ENCODE peak calls at places on chromosomes 2 and 18, in six cellular contexts. R is cardiac fibroblast, N is choroid plexus epithelial cell, S is AG10803, H is HFF-Myc, W is A673. P is an unnamed sample.

GRCh38 chr2:64979744-64980143 is 9.5 kb upstream of the SLC1A4 start:
- DNase-seq in N (no peak), W (no peak), S (no peak), R (no peak), H (no peak), P (peak)

GRCh38 chr2:192228685-192229084 is 34.0 kb upstream of the TMEFF2 start:
- DNase-seq in W (no peak), H (no peak), S (no peak), N (no peak), R (no peak), P (no peak)

GRCh38 chr18:9429662-9429993 is 45.7 kb upstream of the RALBP1 start:
- DNase-seq in H (no peak), R (peak), N (no peak), S (peak), W (no peak), P (no peak)

GRCh38 chr2:26534098-26534864 is 56.4 kb upstream of the OTOF start:
- DNase-seq in N (no peak), H (no peak), R (no peak), S (no peak), W (no peak), P (no peak)

GRCh38 chr2:43518182-43518581 is 77.7 kb downstream of the THADA start:
- DNase-seq in R (peak), N (peak), S (peak), H (no peak), W (no peak), P (no peak)

GRCh38 chr18:59357928-59358327 is 1.1 kb downstream of the LMAN1 start:
- DNase-seq in H (no peak), S (peak), R (peak), W (no peak), N (peak), P (peak)

GRCh38 chr2:11375025-11375688 is 30.7 kb upstream of the ROCK2 start:
- DNase-seq in S (no peak), R (no peak), W (no peak), N (no peak), H (no peak), P (no peak)

GRCh38 chr2:71710367-71710766 is 257.0 kb downstream of the DYSF start:
- DNase-seq in R (no peak), W (no peak), S (no peak), H (no peak), N (no peak), P (no peak)

GRCh38 chr2:26435106-26435505 is 33.4 kb downstream of the DRC1 start:
- DNase-seq in S (no peak), R (no peak), H (no peak), W (no peak), N (no peak), P (no peak)

GRCh38 chr18:10851824-10852225 is 297.5 kb downstream of the PIEZO2 start:
- DNase-seq in W (peak), S (peak), R (peak), N (peak), H (peak), P (peak)

GRCh38 chr18:39485696-39486095 is 1920.1 kb upstream of the CELF4 start:
- DNase-seq in R (peak), N (peak), H (no peak), S (no peak), W (no peak), P (no peak)

GRCh38 chr2:54310314-54310713 is 54.3 kb upstream of the TSPYL6 start:
- DNase-seq in W (no peak), S (no peak), R (peak), N (peak), H (no peak), P (no peak)

GRCh38 chr2:47262657-47263056 is 107.5 kb upstream of the STPG4 start:
- DNase-seq in N (no peak), W (no peak), R (no peak), S (no peak), H (no peak), P (no peak)

GRCh38 chr2:200469708-200470600 is 39.9 kb downstream of the KCTD18 start:
- DNase-seq in R (no peak), N (no peak), H (no peak), W (no peak), S (no peak), P (no peak)

GRCh38 chr2:101466426-101466825 is 8.5 kb downstream of the RFX8 start:
- DNase-seq in S (peak), N (no peak), W (no peak), R (no peak), H (no peak), P (no peak)

GRCh38 chr2:234071664-234072063 is 21.2 kb downstream of the SPP2 start:
- DNase-seq in W (no peak), N (no peak), H (no peak), R (no peak), S (no peak), P (no peak)

GRCh38 chr2:86238354-86238753 is 39.1 kb downstream of the MRPL35 start:
- DNase-seq in R (no peak), S (no peak), W (no peak), H (no peak), N (no peak), P (peak)

GRCh38 chr2:236767951-236768350 is 198.3 kb downstream of the ACKR3 start:
- DNase-seq in N (no peak), H (no peak), S (no peak), R (no peak), W (no peak), P (no peak)

GRCh38 chr2:644871-645270 is 32.3 kb downstream of the TMEM18 start:
- DNase-seq in H (no peak), N (no peak), R (no peak), W (no peak), S (no peak), P (no peak)

GRCh38 chr2:152580722-152581121 is 136.5 kb downstream of the PRPF40A start:
- DNase-seq in H (no peak), R (peak), S (no peak), N (no peak), W (no peak), P (no peak)

GRCh38 chr2:72859831-72860262 is 27.4 kb upstream of the SPR start:
- DNase-seq in R (peak), S (peak), N (peak), H (no peak), W (peak), P (peak)

GRCh38 chr2:29113027-29113686 is 2.1 kb upstream of the CLIP4 start:
- DNase-seq in N (peak), R (peak), W (no peak), H (no peak), S (peak), P (no peak)

GRCh38 chr18:21335927-21336488 is 94.0 kb downstream of the GREB1L start:
- DNase-seq in N (no peak), R (no peak), H (no peak), S (no peak), W (no peak), P (no peak)

GRCh38 chr2:88350641-88351601 is 101.6 kb downstream of the FOXI3 start:
- DNase-seq in R (peak), N (peak), H (peak), S (peak), W (peak), P (peak)

GRCh38 chr2:168757223-168757622 is 45.2 kb upstream of the NOSTRIN start:
- DNase-seq in R (no peak), N (no peak), H (no peak), W (peak), S (no peak), P (peak)

GRCh38 chr2:228629251-228629650 is 447.8 kb upstream of the SPHKAP start:
- DNase-seq in S (no peak), N (peak), R (no peak), W (no peak), H (no peak), P (no peak)

GRCh38 chr18:55185391-55185790 is 226.1 kb upstream of the CCDC68 start:
- DNase-seq in S (peak), W (no peak), H (no peak), N (peak), R (peak), P (no peak)

GRCh38 chr2:216985658-216986141 is 125.8 kb upstream of the TNP1 start:
- DNase-seq in H (no peak), S (no peak), W (no peak), R (no peak), N (no peak), P (no peak)

GRCh38 chr2:1869987-1870386 is 125.7 kb upstream of the PXDN start:
- DNase-seq in R (peak), H (no peak), S (no peak), N (peak), W (peak), P (no peak)

GRCh38 chr2:235021752-235022151 is 69.9 kb downstream of the SH3BP4 start:
- DNase-seq in H (peak), S (peak), R (peak), W (peak), N (peak), P (no peak)

GRCh38 chr2:240203842-240204270 is 63.4 kb upstream of the OTOS start:
- DNase-seq in W (no peak), H (no peak), S (no peak), N (no peak), R (no peak), P (no peak)

GRCh38 chr18:21894619-21895367 is 154.2 kb downstream of the MIB1 start:
- DNase-seq in S (peak), R (peak), H (no peak), N (peak), W (no peak), P (no peak)

GRCh38 chr2:135742307-135742838 is 718 bp downstream of the UBXN4 start:
- DNase-seq in N (peak), S (peak), W (peak), R (peak), H (no peak), P (peak)

GRCh38 chr2:135741395-135742306 is at the start of gene UBXN4:
- DNase-seq in R (peak), S (peak), N (peak), H (peak), W (peak), P (peak)

GRCh38 chr2:135743860-135744259 is 2.2 kb downstream of the UBXN4 start:
- DNase-seq in H (no peak), N (no peak), R (peak), W (peak), S (peak), P (no peak)

GRCh38 chr2:135744761-135745314 is 3.2 kb downstream of the UBXN4 start:
- DNase-seq in N (peak), R (peak), W (peak), S (peak), H (no peak), P (peak)

GRCh38 chr2:135741043-135741394 is 636 bp upstream of the UBXN4 start:
- DNase-seq in R (peak), H (no peak), W (no peak), N (no peak), S (no peak), P (no peak)
- H3K4me3 ChIP-seq in R (no peak), H (no peak), W (no peak), N (no peak), S (no peak), P (no peak)

GRCh38 chr2:232420463-232421188 is 14.0 kb downstream of the ALPG start:
- DNase-seq in R (peak), S (no peak), W (no peak), H (no peak), N (no peak), P (peak)
- TF ChIP-seq CTCF in R (no peak), S (no peak), W (no peak), H (no peak), N (no peak), P (peak)

DNA sequence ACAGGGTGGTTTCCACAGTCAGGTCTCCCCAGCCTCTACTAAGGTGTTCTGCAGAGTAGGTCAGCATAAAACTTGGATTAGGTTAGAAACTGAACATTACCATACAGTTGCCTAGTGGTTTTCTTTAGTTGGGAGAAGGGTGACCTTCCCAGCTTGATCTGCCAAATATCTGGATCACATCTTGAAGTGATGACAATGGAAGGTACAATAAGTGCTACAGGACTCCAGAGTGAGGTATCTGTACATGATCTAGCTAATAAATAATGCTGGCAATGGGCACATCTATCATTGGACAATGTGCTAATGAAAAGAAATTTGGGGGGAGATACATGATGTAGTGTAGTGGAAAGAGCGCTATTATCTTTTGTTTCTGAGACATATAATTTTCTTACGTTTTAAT is 54.6 kb upstream of the ACVR1 start:
- DNase-seq in S (no peak), W (no peak), R (no peak), H (no peak), N (no peak), P (no peak)
- H3K4me3 ChIP-seq in S (no peak), W (no peak), R (no peak), H (no peak), N (no peak), P (no peak)

GRCh38 chr2:35873921-35874320 is 481.7 kb upstream of the CRIM1 start:
- DNase-seq in R (no peak), H (no peak), S (no peak), N (no peak), W (peak), P (no peak)
- TF ChIP-seq CTCF in R (no peak), H (no peak), S (no peak), N (no peak), W (peak), P (no peak)

GRCh38 chr2:162317058-162317742 is 1.3 kb downstream of the IFIH1 start:
- DNase-seq in H (no peak), W (no peak), N (no peak), R (no peak), S (no peak), P (peak)
- H3K4me3 ChIP-seq in H (peak), W (peak), N (peak), R (peak), S (peak), P (peak)

GRCh38 chr2:231547315-231548110 is 17.3 kb upstream of the NMUR1 start:
- DNase-seq in R (no peak), N (no peak), S (no peak), H (no peak), W (no peak), P (no peak)

GRCh38 chr2:231540017-231540416 is 9.8 kb upstream of the NMUR1 start:
- DNase-seq in R (no peak), H (no peak), N (no peak), W (no peak), S (no peak), P (no peak)

GRCh38 chr2:231546014-231546413 is 15.8 kb upstream of the NMUR1 start:
- DNase-seq in S (no peak), W (no peak), H (no peak), N (no peak), R (no peak), P (no peak)

GRCh38 chr2:231545105-231545902 is 15.1 kb upstream of the NMUR1 start:
- DNase-seq in R (peak), N (peak), H (no peak), W (no peak), S (no peak), P (peak)

GRCh38 chr2:231541605-231542509 is 11.6 kb upstream of the NMUR1 start:
- DNase-seq in H (no peak), N (peak), W (peak), R (peak), S (no peak), P (peak)
- TF ChIP-seq CTCF in H (peak), N (peak), W (peak), R (peak), S (no peak), P (peak)

GRCh38 chr2:144521702-144522101 is 1.8 kb upstream of the ZEB2 start:
- DNase-seq in H (no peak), W (peak), N (no peak), S (no peak), R (no peak), P (no peak)

GRCh38 chr2:144520718-144521487 is 984 bp upstream of the ZEB2 start:
- DNase-seq in H (no peak), R (peak), N (peak), W (peak), S (peak), P (no peak)

GRCh38 chr2:144518744-144519596 is 949 bp downstream of the ZEB2 start:
- DNase-seq in N (no peak), R (peak), S (no peak), W (peak), H (no peak), P (peak)

GRCh38 chr2:144519597-144519933 is 354 bp downstream of the ZEB2 start:
- DNase-seq in N (no peak), W (no peak), R (no peak), H (no peak), S (no peak), P (no peak)

DNA sequence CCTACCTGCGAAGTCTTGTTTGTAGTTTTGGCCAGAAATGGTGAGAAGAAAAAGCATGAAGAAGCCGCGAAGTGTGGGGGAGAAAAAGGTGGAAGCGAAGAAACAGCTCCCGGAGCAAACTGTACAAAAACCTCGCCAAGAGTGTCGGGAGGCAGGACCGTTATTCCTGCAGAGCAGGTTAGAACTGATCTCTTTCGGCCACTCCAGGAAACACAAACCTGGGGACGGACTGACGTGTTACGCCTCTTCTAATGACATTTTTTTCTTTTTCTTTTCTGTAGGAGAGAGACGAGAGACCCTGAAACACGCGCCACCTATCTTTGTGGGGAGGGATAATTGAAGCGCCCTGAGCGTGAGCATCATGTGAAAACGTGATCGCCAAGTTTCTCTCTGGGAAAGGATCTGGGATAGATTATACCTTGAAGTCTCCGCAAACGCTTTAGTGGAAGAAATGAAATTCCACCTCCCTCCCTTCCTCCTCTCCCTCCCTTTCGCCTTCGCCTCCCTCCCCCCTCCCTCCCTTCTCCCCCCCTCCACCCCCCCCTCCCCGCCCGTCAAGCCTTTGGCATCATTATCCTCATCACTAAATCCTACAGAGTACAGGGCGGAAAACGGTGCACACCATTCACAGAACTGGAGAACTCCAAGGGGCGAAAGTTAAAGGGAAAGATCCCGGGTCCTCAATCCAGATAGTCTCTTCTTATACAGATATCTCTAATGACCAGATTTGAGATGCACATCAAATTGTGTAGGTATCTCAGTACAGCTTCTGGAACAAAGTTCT is at the start of gene ZEB2:
- DNase-seq in S (peak), W (peak), R (peak), H (peak), N (peak), P (peak)
- H3K4me3 ChIP-seq in S (peak), W (peak), R (peak), H (peak), N (peak), P (peak)

DNA sequence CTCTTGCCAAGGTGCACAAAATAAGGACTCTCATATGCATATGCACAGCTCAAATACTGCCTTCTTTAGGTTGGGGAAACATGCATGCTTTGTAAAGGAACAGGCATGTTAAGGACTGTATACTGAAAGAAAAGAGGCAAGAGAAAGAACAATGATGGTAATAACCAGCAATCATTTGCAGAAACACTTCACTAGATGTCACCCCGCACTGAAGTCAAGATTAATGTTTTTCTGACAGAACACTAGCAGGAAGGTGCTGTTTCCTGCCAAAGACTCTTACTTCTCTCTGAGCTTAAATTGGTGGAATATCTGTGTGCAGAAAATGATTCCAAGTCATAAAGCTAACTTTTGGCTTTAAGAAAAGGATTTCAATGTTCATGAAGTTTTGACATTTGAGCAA is 19.4 kb upstream of the CSRNP3 start:
- DNase-seq in S (no peak), H (no peak), W (peak), R (no peak), N (peak), P (no peak)
- TF ChIP-seq CTCF in S (no peak), H (no peak), W (peak), R (no peak), N (no peak), P (no peak)

GRCh38 chr2:208354964-208355381 is 51.6 kb upstream of the PTH2R start:
- DNase-seq in H (no peak), W (no peak), R (no peak), N (no peak), S (no peak), P (no peak)
- H3K4me3 ChIP-seq in H (no peak), W (no peak), R (no peak), N (no peak), S (no peak), P (no peak)

DNA sequence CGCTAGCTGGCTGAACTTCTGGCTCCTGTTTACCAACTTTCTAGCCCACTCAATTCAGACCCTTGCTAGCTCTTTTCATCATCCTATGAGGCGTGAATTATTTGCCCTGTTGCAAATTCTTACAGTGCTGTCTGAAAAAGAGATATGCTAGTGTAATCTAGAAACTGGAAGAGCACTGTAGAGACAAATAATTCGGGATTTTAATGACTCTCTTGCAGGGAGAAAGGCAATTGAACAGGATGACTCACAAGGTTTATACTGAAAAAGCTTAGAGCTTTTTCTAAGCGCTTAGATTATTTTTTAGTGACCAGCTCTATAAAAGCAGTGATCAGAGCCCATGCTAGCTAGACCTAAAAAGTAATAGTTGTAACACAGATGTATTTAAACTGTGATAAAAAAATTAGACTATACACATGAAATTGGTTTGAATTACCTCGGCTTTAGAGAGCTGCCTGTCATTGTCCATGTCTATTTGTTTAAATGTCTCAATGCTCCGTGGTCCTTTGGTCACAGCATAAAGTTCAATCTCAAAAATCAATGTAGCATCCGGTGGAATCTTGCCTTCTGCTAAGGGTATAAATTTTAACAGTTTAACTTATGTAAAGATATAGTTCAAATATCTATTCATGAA is 9.1 kb downstream of the FKBP7 start:
- DNase-seq in S (no peak), R (no peak), N (no peak), H (no peak), W (no peak), P (no peak)
- TF ChIP-seq CTCF in S (no peak), R (no peak), N (no peak), H (no peak), W (no peak), P (no peak)